ENCODE peak calls at places on chromosomes 12 and 14, in ten cellular contexts. H is HCT116, D is hepatocyte, U is fibroblast of lung, S is GM23248, F is K562, L is PC-3, M is HepG2, K is GM12878, B is DND-41. R is an unnamed sample. For H3K4me1, the result is how much of the 10 kb centered on the place peaks cover.

GRCh38 chr12:94571556-94571955 is 78.8 kb downstream of the TMCC3 start:
- DNase-seq in U (peak), S (peak), L (peak), D (peak), K (no peak), M (peak), H (peak), F (no peak), B (no peak), R (no peak)

GRCh38 chr12:94941440-94941862 is 62.0 kb downstream of the NDUFA12 start:
- DNase-seq in U (peak), D (peak), F (peak), H (no peak), M (no peak), L (peak), S (peak), B (no peak), K (no peak), R (no peak)

GRCh38 chr12:46523863-46524770 is 151.5 kb upstream of the SLC38A2 start:
- DNase-seq in K (no peak), H (peak), U (peak), D (peak), M (peak), B (peak), S (peak), L (peak), F (peak), R (no peak)

GRCh38 chr14:44979740-44980346 is 17.9 kb downstream of the TOGARAM1 start:
- DNase-seq in B (no peak), K (no peak), L (no peak), U (peak), F (no peak), S (no peak), D (no peak), H (no peak), M (no peak), R (no peak)

GRCh38 chr12:29528161-29528560 is 30.7 kb upstream of the OVCH1 start:
- DNase-seq in S (no peak), K (no peak), D (no peak), B (no peak), L (no peak), F (no peak), U (no peak), H (no peak), M (no peak), R (no peak)

GRCh38 chr12:4274396-4274959 is 916 bp downstream of the CCND2 start:
- DNase-seq in D (peak), M (no peak), U (no peak), S (peak), K (no peak), F (no peak), B (peak), H (no peak), L (no peak), R (peak)

GRCh38 chr12:105382771-105383632 is 52.5 kb downstream of the C12orf75 start:
- DNase-seq in F (peak), K (peak), D (peak), L (peak), U (peak), B (peak), S (peak), H (peak), M (peak), R (peak)

GRCh38 chr14:21867541-21867940 is 193.9 kb upstream of the OR4E1 start:
- DNase-seq in H (no peak), U (no peak), D (no peak), L (peak), F (no peak), B (no peak), K (no peak), M (no peak), S (peak), R (no peak)

GRCh38 chr14:75246546-75247285 is 31.9 kb upstream of the FOS start:
- DNase-seq in B (no peak), K (no peak), F (no peak), H (no peak), D (no peak), L (no peak), U (no peak), M (no peak), S (no peak), R (no peak)

GRCh38 chr12:69645031-69645430 is 34.3 kb upstream of the LRRC10 start:
- DNase-seq in M (no peak), H (no peak), U (no peak), S (peak), F (no peak), B (no peak), L (no peak), D (no peak), K (no peak), R (no peak)

GRCh38 chr12:104974626-104975290 is 11.4 kb upstream of the NOPCHAP1 start:
- DNase-seq in H (no peak), L (peak), D (no peak), K (peak), F (no peak), S (peak), B (no peak), M (no peak), U (peak), R (no peak)

GRCh38 chr14:55398679-55399078 is 13.0 kb downstream of the ATG14 start:
- DNase-seq in S (peak), H (peak), K (no peak), L (peak), D (peak), F (no peak), U (peak), B (no peak), M (no peak), R (no peak)

GRCh38 chr14:56328021-56328420 is 209.8 kb downstream of the PELI2 start:
- DNase-seq in B (no peak), M (no peak), D (no peak), F (no peak), L (no peak), U (no peak), H (no peak), K (no peak), S (no peak), R (no peak)

GRCh38 chr12:80226576-80226975 is 127.2 kb downstream of the OTOGL start:
- DNase-seq in B (no peak), U (peak), K (no peak), L (peak), D (no peak), M (no peak), H (no peak), F (no peak), S (peak), R (no peak)

GRCh38 chr14:49621114-49621881 is 699 bp downstream of the MGAT2 start:
- DNase-seq in L (peak), H (no peak), U (peak), M (no peak), K (no peak), F (no peak), D (peak), B (peak), S (peak), R (peak)

GRCh38 chr12:1662761-1663439 is 28.0 kb upstream of the ADIPOR2 start:
- DNase-seq in F (peak), K (no peak), B (no peak), S (peak), U (peak), H (peak), L (no peak), M (no peak), D (peak), R (peak)

GRCh38 chr14:60637490-60638452 is 11.5 kb downstream of the SIX1 start:
- DNase-seq in D (peak), U (peak), B (no peak), S (peak), M (no peak), H (no peak), K (no peak), L (peak), F (no peak), R (peak)

GRCh38 chr12:69527506-69528272 is 57.5 kb downstream of the FRS2 start:
- DNase-seq in L (peak), U (peak), F (no peak), D (peak), H (no peak), S (peak), M (no peak), B (no peak), K (no peak), R (no peak)

GRCh38 chr14:104808456-104808855 is 7.6 kb downstream of the ZBTB42 start:
- DNase-seq in U (no peak), B (no peak), D (no peak), K (no peak), M (no peak), L (no peak), S (no peak), H (no peak), F (no peak), R (no peak)

GRCh38 chr12:62604856-62605255 is 138.2 kb downstream of the MON2 start:
- DNase-seq in S (peak), U (peak), H (no peak), B (no peak), L (no peak), K (no peak), D (no peak), F (peak), M (no peak), R (no peak)

GRCh38 chr12:49777341-49777740 is 36.0 kb downstream of the TMBIM6 start:
- DNase-seq in D (no peak), F (no peak), U (no peak), L (no peak), S (no peak), B (no peak), K (no peak), H (no peak), M (no peak), R (no peak)

GRCh38 chr14:97306133-97306784 is 509.1 kb downstream of the VRK1 start:
- DNase-seq in L (no peak), S (no peak), U (peak), K (peak), B (peak), D (no peak), M (no peak), F (no peak), H (no peak), R (no peak)

GRCh38 chr14:36570065-36570464 is 12.3 kb downstream of the NKX2-8 start:
- DNase-seq in F (no peak), H (no peak), B (no peak), S (no peak), K (no peak), D (no peak), M (no peak), U (no peak), L (peak), R (no peak)

GRCh38 chr12:5014269-5014668 is 29.4 kb upstream of the KCNA5 start:
- DNase-seq in H (no peak), M (no peak), K (no peak), S (peak), L (no peak), B (no peak), D (no peak), U (no peak), F (no peak), R (no peak)

GRCh38 chr12:131831021-131831571 is 2.9 kb downstream of the MMP17 start:
- DNase-seq in U (peak), F (no peak), S (peak), B (peak), L (peak), H (no peak), D (peak), K (no peak), M (no peak), R (no peak)

GRCh38 chr12:63151061-63151897 is at the start of gene AVPR1A:
- DNase-seq in D (peak), B (no peak), K (no peak), M (no peak), L (no peak), S (peak), H (no peak), F (no peak), U (no peak), R (peak)

GRCh38 chr12:126033746-126034145 is 968.5 kb downstream of the AACS start:
- DNase-seq in L (no peak), K (no peak), H (no peak), M (peak), B (no peak), D (peak), F (no peak), U (peak), S (no peak), R (peak)

GRCh38 chr12:54998958-54999510 is 14.5 kb upstream of the TESPA1 start:
- DNase-seq in D (no peak), B (no peak), S (no peak), F (no peak), M (no peak), H (no peak), K (no peak), L (peak), U (no peak), R (no peak)

GRCh38 chr14:60514378-60515243 is 5.7 kb downstream of the SIX6 start:
- DNase-seq in B (no peak), S (peak), M (peak), F (peak), K (no peak), U (peak), L (peak), D (peak), H (no peak), R (peak)

GRCh38 chr12:49907352-49907751 is 3.7 kb upstream of the FAIM2 start:
- DNase-seq in H (no peak), F (no peak), M (no peak), D (no peak), S (no peak), U (no peak), K (no peak), B (no peak), L (no peak), R (no peak)

GRCh38 chr14:100621806-100622205 is 34.6 kb upstream of the BEGAIN start:
- DNase-seq in M (no peak), K (no peak), B (peak), U (no peak), H (peak), D (no peak), L (no peak), F (peak), S (no peak), R (peak)

GRCh38 chr14:73567951-73568885 is 795 bp upstream of the ACOT2 start:
- DNase-seq in B (no peak), K (no peak), U (peak), H (no peak), S (peak), L (peak), F (peak), D (peak), M (peak), R (no peak)

GRCh38 chr12:119869720-119870119 is 7.4 kb downstream of the CIT start:
- DNase-seq in S (peak), H (peak), D (no peak), U (peak), L (peak), K (no peak), B (no peak), M (no peak), F (no peak), R (no peak)

GRCh38 chr12:3295648-3296408 is 195.2 kb upstream of the PRMT8 start:
- DNase-seq in D (peak), K (no peak), U (no peak), L (no peak), M (no peak), F (no peak), S (peak), B (no peak), H (no peak), R (no peak)

GRCh38 chr12:2498961-2499500 is 295.7 kb upstream of the FKBP4 start:
- DNase-seq in U (no peak), K (no peak), B (no peak), F (no peak), S (no peak), M (no peak), L (no peak), H (no peak), D (peak), R (peak)

GRCh38 chr12:127293507-127294310 is 973.3 kb upstream of the TMEM132C start:
- DNase-seq in H (peak), L (peak), K (no peak), U (peak), B (peak), D (peak), M (no peak), F (peak), S (peak), R (peak)

DNA sequence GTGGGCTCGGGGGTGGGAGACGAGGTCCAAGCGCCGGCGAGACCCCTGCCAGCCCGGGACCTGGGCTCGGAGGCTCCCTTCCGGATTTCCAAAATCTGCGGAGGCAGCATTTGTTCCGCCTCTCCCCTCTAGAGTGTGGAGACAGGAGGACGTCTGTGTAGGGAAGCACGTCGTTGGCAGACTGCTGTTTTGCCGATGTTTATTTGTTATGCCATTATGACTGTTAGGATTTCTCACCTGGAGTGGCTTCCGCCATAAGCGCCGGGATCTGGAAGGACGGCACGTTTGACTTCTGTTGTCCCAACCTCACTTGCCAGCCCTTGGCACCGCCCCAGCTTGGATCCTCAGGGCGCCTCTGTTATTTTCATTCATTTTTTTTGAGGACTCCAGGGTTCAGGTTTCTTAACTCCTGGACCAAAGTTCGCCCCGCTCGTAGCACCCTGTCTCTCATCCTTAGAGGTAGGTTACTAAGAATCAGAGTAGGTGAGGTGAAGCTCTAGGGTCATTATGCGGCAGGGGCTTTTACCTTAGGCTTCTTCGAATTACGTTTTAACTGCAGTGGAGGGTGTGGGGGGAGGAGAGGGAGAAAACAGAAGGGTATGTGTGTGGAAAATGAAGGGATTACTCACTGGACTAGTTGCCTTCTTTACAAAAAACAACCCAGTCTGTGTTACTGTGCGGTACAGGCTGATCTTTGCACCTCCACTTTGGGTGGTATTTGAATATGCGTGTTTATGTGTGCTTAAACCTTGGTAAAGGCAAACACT is 547 bp upstream of the PYGL start:
- DNase-seq in D (peak), U (peak), S (peak), L (peak), B (no peak), K (no peak), M (peak), F (no peak), H (peak), R (no peak)
- TF ChIP-seq EZH2 in D (no peak), U (no peak), S (no peak), L (no peak), B (no peak), K (no peak), M (no peak), F (no peak), H (no peak), R (no peak)

GRCh38 chr14:77004711-77005460 is 23.6 kb downstream of the IRF2BPL start:
- DNase-seq in S (peak), F (no peak), D (peak), U (no peak), L (peak), B (no peak), H (no peak), K (no peak), M (no peak), R (no peak)
- H3K4me1 ChIP-seq in S (under half), F (under half), D (half or more), U (under half), L (half or more), B (under half), H (half or more), K (under half), M (under half), R (under half)

GRCh38 chr14:94770251-94770749 is 387 bp upstream of the GSC start:
- DNase-seq in U (no peak), H (no peak), S (no peak), L (no peak), D (no peak), M (no peak), K (no peak), B (no peak), F (no peak), R (peak)

GRCh38 chr14:94768141-94768520 is 1.8 kb downstream of the GSC start:
- DNase-seq in B (no peak), M (no peak), L (no peak), S (no peak), U (no peak), H (no peak), D (no peak), K (no peak), F (no peak), R (no peak)

GRCh38 chr14:94767321-94767878 is 2.5 kb downstream of the GSC start:
- DNase-seq in H (no peak), D (no peak), F (no peak), B (no peak), M (no peak), K (no peak), U (no peak), L (no peak), S (no peak), R (peak)

GRCh38 chr14:94769413-94770250 is at the start of gene GSC:
- DNase-seq in K (no peak), U (peak), H (no peak), B (no peak), F (no peak), L (peak), S (peak), D (peak), M (no peak), R (peak)

DNA sequence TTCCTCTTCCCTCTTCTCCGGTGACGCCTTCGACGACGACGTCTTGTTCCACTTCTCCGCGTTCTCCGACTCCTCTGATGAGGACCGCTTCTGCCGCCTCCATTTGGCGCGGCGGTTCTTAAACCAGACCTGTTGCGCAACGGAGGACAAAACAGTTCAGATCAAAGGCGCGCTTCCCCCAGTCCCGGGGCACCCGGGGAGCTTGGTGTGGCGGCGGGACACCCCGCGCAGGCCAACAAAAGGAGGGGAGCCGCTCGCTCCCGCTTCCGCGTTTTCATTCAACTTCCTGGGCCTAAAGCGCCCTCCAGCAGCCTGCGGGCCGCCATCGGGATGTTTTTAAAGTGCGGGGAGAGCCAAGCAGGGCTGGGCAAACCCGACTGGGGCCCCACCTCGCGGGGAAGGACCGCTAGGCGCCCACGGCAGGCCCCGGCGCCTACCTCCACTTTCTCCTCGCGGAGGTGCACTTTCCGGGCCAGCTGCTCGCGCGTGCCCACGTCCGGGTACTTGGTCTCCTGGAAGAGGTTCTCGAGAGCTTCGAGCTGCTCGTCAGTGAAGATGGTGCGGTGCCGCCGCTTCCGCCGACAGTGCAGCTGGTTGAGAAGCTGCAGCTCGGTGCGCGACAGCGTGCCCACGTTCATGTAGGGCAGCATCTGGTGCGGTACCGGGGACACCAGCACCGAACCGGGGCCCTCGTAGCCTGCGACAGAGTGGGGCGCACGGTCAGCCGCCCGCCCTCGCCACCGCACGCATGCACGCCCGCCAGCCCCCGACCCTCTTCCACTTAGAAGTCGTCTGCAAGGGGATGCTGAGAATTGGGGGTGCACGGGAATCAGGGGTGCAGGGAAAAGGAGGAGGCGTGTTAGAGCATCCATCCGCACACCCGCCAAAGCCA is 1.1 kb downstream of the GSC start:
- DNase-seq in H (no peak), S (peak), F (no peak), L (no peak), K (no peak), U (no peak), D (no peak), B (no peak), M (no peak), R (peak)
- TF ChIP-seq EZH2 in H (no peak), S (no peak), F (no peak), L (no peak), K (no peak), U (no peak), D (peak), B (no peak), M (no peak), R (peak)

DNA sequence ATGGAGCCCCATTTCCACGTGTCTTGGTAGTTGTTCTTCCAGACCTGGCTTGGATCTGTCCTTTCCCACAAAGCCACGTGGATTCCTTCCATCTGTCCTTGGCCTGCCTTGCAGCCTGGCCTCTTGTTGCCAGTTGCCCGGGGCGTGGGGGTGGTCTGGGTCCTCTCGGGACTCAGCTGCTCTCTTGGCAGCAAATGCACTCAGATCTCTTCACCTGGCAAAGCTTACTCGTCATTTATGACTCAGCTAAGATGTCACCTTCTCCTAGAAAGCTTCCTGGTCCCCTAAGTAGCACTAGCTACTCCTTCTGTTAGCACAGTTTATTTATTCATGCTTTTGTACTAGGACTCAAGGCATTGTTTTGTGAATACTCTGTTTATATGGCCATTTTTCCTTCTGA is 13.6 kb downstream of the PLEKHG3 start:
- DNase-seq in U (peak), B (no peak), F (no peak), D (no peak), M (no peak), K (no peak), S (no peak), L (peak), H (no peak), R (no peak)
- H3K4me1 ChIP-seq in U (under half), B (under half), F (under half), D (half or more), M (under half), K (under half), S (under half), L (half or more), H (half or more), R (half or more)